ENCODE peak calls at places on chromosomes 4 and X, in nine cellular contexts. F is ovary, H is NB4, Z is NT2/D1, U is mammary epithelial cell, L is cardiac fibroblast, N is midbrain, R is T-helper 2 cell, J is IMR-90. A is an unnamed sample.

GRCh38 chr4:40536032-40536431 is 93.6 kb downstream of the RBM47 start:
- DNase-seq in R (no peak), F (no peak), J (no peak), H (no peak), Z (no peak), L (no peak), N (no peak), U (no peak), A (no peak)

GRCh38 chr4:133147365-133147821 is 1.7 kb upstream of the PCDH10 start:
- DNase-seq in L (no peak), J (no peak), F (no peak), R (no peak), H (no peak), U (no peak), Z (no peak), N (peak; percentile 79), A (peak; percentile 48)

GRCh38 chr4:94882756-94883155 is 125.0 kb downstream of the BMPR1B start:
- DNase-seq in J (no peak), N (no peak), Z (no peak), U (peak; percentile 21), F (no peak), H (no peak), R (no peak), L (no peak), A (no peak)

GRCh38 chrX:129654652-129655546 is at the start of gene APLN:
- DNase-seq in H (peak; percentile 70), N (peak; percentile 73), J (peak; percentile 19), U (peak; percentile 30), L (peak; percentile 48), Z (no peak), F (peak; percentile 62), R (no peak), A (peak; percentile 48)

GRCh38 chr4:116005037-116005805 is 891.8 kb upstream of the NDST4 start:
- DNase-seq in J (no peak), R (no peak), F (no peak), H (no peak), L (peak; percentile 2), U (no peak), N (no peak), Z (no peak), A (peak; percentile 87)

GRCh38 chr4:71266090-71266794 is 72.6 kb upstream of the SLC4A4 start:
- DNase-seq in N (no peak), L (peak; percentile 63), J (peak; percentile 91), F (no peak), U (no peak), Z (no peak), H (no peak), R (no peak), A (no peak)

GRCh38 chr4:136927172-136927571 is 605.1 kb downstream of the PCDH18 start:
- DNase-seq in Z (no peak), J (peak; percentile 12), F (no peak), R (no peak), H (no peak), L (peak; percentile 65), U (peak; percentile 14), N (no peak), A (no peak)

GRCh38 chrX:131067216-131067615 is 9.1 kb downstream of the ARHGAP36 start:
- DNase-seq in F (no peak), U (no peak), H (no peak), Z (no peak), R (no peak), L (no peak), J (no peak), N (no peak), A (no peak)

GRCh38 chrX:34849371-34849770 is 93.2 kb upstream of the FAM47B start:
- DNase-seq in N (no peak), L (peak; percentile 44), F (no peak), U (peak; percentile 26), H (no peak), Z (no peak), J (peak; percentile 74), R (no peak), A (no peak)

GRCh38 chr4:30839583-30840520 is 119.7 kb downstream of the PCDH7 start:
- DNase-seq in L (peak; percentile 26), J (peak; percentile 78), F (no peak), U (peak; percentile 60), H (peak; percentile 45), R (no peak), N (peak; percentile 35), Z (no peak), A (peak; percentile 25)

GRCh38 chr4:151358266-151358665 is 32.9 kb upstream of the SH3D19 start:
- DNase-seq in Z (no peak), R (no peak), F (no peak), H (no peak), N (peak; percentile 89), U (no peak), J (no peak), L (no peak), A (no peak)

GRCh38 chr4:23945521-23946017 is 55.7 kb upstream of the PPARGC1A start:
- DNase-seq in L (peak; percentile 84), N (no peak), H (peak; percentile 95), Z (no peak), F (no peak), J (peak; percentile 86), U (peak; percentile 81), R (no peak), A (peak; percentile 74)

GRCh38 chr4:36206586-36206985 is 37.7 kb downstream of the ARAP2 start:
- DNase-seq in H (no peak), N (no peak), F (no peak), L (no peak), J (no peak), R (no peak), U (no peak), Z (no peak), A (no peak)

GRCh38 chr4:77193511-77194236 is 36.7 kb downstream of the CCNG2 start:
- DNase-seq in Z (no peak), H (peak; percentile 89), N (peak; percentile 22), F (peak; percentile 18), U (no peak), L (no peak), R (peak; percentile 52), J (no peak), A (peak; percentile 91)

GRCh38 chr4:152156448-152156847 is 379.4 kb downstream of the FBXW7 start:
- DNase-seq in J (no peak), N (no peak), Z (no peak), F (no peak), H (no peak), L (no peak), R (no peak), U (no peak), A (no peak)

GRCh38 chr4:16952462-16952871 is 54.0 kb upstream of the LDB2 start:
- DNase-seq in U (no peak), N (no peak), F (no peak), R (no peak), L (no peak), H (no peak), Z (no peak), J (no peak), A (peak; percentile 38)

GRCh38 chr4:154744341-154744948 is 645 bp downstream of the LRAT start:
- DNase-seq in F (no peak), L (no peak), J (no peak), R (no peak), U (no peak), Z (no peak), N (no peak), H (no peak), A (no peak)

GRCh38 chr4:158823461-158823873 is 54.6 kb downstream of the FNIP2 start:
- DNase-seq in H (no peak), L (peak; percentile 88), Z (no peak), N (no peak), J (peak; percentile 58), F (no peak), R (no peak), U (no peak), A (no peak)

GRCh38 chr4:169399976-169400767 is 129.4 kb upstream of the SH3RF1 start:
- DNase-seq in H (no peak), J (no peak), U (peak; percentile 57), F (no peak), N (no peak), L (no peak), Z (no peak), R (no peak), A (no peak)

GRCh38 chr4:1377606-1378261 is 28.5 kb downstream of the NKX1-1 start:
- DNase-seq in F (no peak), N (no peak), L (no peak), R (no peak), J (no peak), Z (no peak), H (no peak), U (no peak), A (no peak)

GRCh38 chrX:30620980-30621716 is 32.1 kb upstream of the GK start:
- DNase-seq in U (peak; percentile 76), R (no peak), Z (no peak), H (peak; percentile 76), L (peak; percentile 87), N (no peak), J (peak; percentile 93), F (no peak), A (peak; percentile 54)

GRCh38 chr4:23097251-23097650 is 404.5 kb downstream of the GBA3 start:
- DNase-seq in N (no peak), R (no peak), H (peak; percentile 10), L (peak; percentile 39), U (no peak), J (peak; percentile 44), Z (no peak), F (no peak), A (no peak)

GRCh38 chr4:77072195-77072753 is 3.5 kb downstream of the CCNI start:
- DNase-seq in R (peak; percentile 52), U (peak; percentile 83), J (no peak), L (no peak), N (no peak), F (no peak), Z (no peak), H (no peak), A (peak; percentile 5)

GRCh38 chr4:28890949-28891348 is 1829.2 kb upstream of the PCDH7 start:
- DNase-seq in N (no peak), J (no peak), U (no peak), H (no peak), F (no peak), L (no peak), Z (no peak), R (no peak), A (no peak)

GRCh38 chr4:128770807-128771206 is 38.7 kb upstream of the JADE1 start:
- DNase-seq in N (no peak), U (no peak), L (peak; percentile 49), F (no peak), Z (no peak), J (no peak), H (peak; percentile 38), R (no peak), A (peak; percentile 42)

GRCh38 chrX:111376897-111377601 is 34.9 kb downstream of the DCX start:
- DNase-seq in N (no peak), Z (peak; percentile 22), J (no peak), F (no peak), R (no peak), H (no peak), U (no peak), L (no peak), A (no peak)